ENCODE peak calls at places on chromosomes 7 and 10, in seven cellular contexts. A is heart right ventricle, F is astrocyte of the cerebellum, S is neural progenitor cell, N is mammary epithelial cell, H is heart left ventricle, Y is A549. G is an unnamed sample.

GRCh38 chr10:127990846-127991542 is 84.1 kb downstream of the PTPRE start:
- DNase-seq in A (no peak), Y (peak), S (no peak), F (peak), H (no peak), N (peak), G (peak)

GRCh38 chr7:1691601-1692499 is 21.8 kb downstream of the ELFN1 start:
- DNase-seq in Y (no peak), H (peak), A (peak), N (peak), S (no peak), F (peak), G (no peak)

GRCh38 chr7:50650057-50650664 is 85.0 kb upstream of the DDC start:
- DNase-seq in N (peak), S (no peak), H (no peak), F (no peak), Y (no peak), A (no peak), G (no peak)

GRCh38 chr10:43264324-43264986 is 2.4 kb downstream of the RASGEF1A start:
- DNase-seq in N (no peak), S (no peak), H (no peak), Y (no peak), F (no peak), A (no peak), G (no peak)

GRCh38 chr7:149625947-149626392 is 128.4 kb upstream of the ZNF746 start:
- DNase-seq in H (no peak), A (no peak), S (no peak), F (no peak), Y (no peak), N (peak), G (no peak)

GRCh38 chr10:26950934-26951333 is 90.2 kb upstream of the ABI1 start:
- DNase-seq in H (no peak), F (no peak), N (no peak), S (no peak), Y (no peak), A (no peak), G (no peak)

GRCh38 chr7:152076940-152077933 is 51.8 kb downstream of the GALNT11 start:
- DNase-seq in Y (no peak), S (no peak), A (peak), N (peak), F (no peak), H (no peak), G (no peak)

GRCh38 chr7:99312316-99313203 is 13.1 kb upstream of the ARPC1A start:
- DNase-seq in F (peak), A (peak), N (peak), S (peak), Y (peak), H (peak), G (peak)

GRCh38 chr10:44465430-44466115 is 80.7 kb upstream of the CXCL12 start:
- DNase-seq in A (no peak), F (no peak), Y (no peak), S (no peak), H (no peak), N (no peak), G (no peak)

GRCh38 chr10:112435013-112435619 is 11.6 kb downstream of the ZDHHC6 start:
- DNase-seq in A (no peak), H (no peak), N (peak), F (peak), Y (peak), S (peak), G (no peak)

GRCh38 chr10:15879058-15879457 is 18.8 kb upstream of the MINDY3 start:
- DNase-seq in H (no peak), S (peak), N (no peak), Y (peak), F (peak), A (no peak), G (no peak)

GRCh38 chr10:71981024-71981867 is 17.1 kb downstream of the CHST3 start:
- DNase-seq in Y (no peak), H (peak), S (peak), N (peak), A (no peak), F (no peak), G (no peak)

GRCh38 chr7:129665013-129665401 is 53.5 kb downstream of the NRF1 start:
- DNase-seq in A (no peak), Y (peak), S (peak), F (peak), N (peak), H (peak), G (peak)

GRCh38 chr10:48493083-48493871 is 111.6 kb downstream of the ARHGAP22 start:
- DNase-seq in A (no peak), Y (no peak), F (no peak), N (peak), H (peak), S (no peak), G (no peak)

GRCh38 chr10:103951942-103952341 is 15.0 kb upstream of the SLK start:
- DNase-seq in N (no peak), A (no peak), Y (no peak), F (no peak), S (peak), H (no peak), G (no peak)

GRCh38 chr10:77715081-77715480 is 77.5 kb upstream of the KCNMA1 start:
- DNase-seq in H (no peak), A (no peak), Y (peak), F (no peak), N (no peak), S (no peak), G (no peak)

GRCh38 chr10:21078410-21079329 is 181.6 kb upstream of the NEBL start:
- DNase-seq in Y (peak), F (peak), H (peak), N (peak), S (peak), A (peak), G (peak)

DNA sequence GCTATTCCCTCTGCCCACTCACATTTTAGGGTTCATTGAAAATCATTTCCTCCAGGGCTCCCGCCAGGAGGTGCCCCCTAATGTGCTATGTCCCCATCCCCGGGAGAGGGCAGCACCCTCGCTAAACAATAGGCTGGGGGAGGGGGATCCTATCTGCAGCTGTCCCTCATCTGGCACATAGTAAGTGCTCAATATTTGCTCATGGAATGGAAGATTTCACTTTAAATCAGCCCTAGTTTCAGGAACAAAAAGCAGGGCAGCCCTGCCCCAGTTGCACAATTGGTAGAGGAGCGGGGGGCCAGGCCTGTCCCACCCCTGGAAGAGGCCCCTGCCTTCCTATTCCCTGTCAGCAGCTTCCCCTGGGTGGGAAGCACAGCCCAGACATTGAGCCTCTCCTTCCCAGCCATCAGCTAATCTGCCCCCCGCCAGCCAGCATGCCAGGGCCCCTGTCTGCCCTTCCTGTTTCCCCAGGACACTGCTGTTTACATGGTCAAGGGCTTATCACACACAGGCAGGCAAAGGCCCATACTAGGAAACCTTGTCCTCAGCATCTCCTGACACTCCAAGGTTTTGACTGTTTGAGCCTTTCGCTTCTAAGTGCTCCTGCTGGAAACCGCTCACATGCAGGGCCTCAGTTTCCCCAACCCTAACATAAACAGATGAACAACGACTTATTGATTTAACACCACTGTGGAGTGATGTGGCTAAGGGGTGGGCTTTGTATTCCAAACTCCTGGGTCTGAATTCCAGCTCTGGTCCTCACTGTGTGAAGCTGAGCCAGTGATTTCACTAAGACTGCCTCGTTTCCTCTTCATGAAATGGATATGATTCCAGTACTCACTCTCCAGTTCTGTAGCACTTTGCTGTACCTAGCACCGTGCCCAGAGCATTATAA is 130.7 kb upstream of the ZMIZ1 start:
- DNase-seq in H (no peak), A (no peak), S (no peak), F (no peak), N (no peak), Y (no peak), G (no peak)
- TF ChIP-seq CTCF in H (no peak), A (no peak), S (no peak), F (peak), N (no peak), Y (peak), G (no peak)

GRCh38 chr10:86699125-86699524 is 30.8 kb downstream of the LDB3 start:
- DNase-seq in A (no peak), H (no peak), S (no peak), F (no peak), N (no peak), Y (no peak), G (no peak)

GRCh38 chr10:86699991-86700840 is 31.9 kb downstream of the LDB3 start:
- DNase-seq in H (no peak), F (no peak), S (no peak), A (no peak), Y (no peak), N (no peak), G (no peak)

GRCh38 chr10:86700851-86701617 is 32.7 kb downstream of the LDB3 start:
- DNase-seq in H (no peak), F (no peak), N (no peak), A (no peak), Y (no peak), S (no peak), G (no peak)

GRCh38 chr10:86699541-86699940 is 31.2 kb downstream of the LDB3 start:
- DNase-seq in N (no peak), Y (no peak), F (no peak), S (no peak), H (no peak), A (no peak), G (no peak)

DNA sequence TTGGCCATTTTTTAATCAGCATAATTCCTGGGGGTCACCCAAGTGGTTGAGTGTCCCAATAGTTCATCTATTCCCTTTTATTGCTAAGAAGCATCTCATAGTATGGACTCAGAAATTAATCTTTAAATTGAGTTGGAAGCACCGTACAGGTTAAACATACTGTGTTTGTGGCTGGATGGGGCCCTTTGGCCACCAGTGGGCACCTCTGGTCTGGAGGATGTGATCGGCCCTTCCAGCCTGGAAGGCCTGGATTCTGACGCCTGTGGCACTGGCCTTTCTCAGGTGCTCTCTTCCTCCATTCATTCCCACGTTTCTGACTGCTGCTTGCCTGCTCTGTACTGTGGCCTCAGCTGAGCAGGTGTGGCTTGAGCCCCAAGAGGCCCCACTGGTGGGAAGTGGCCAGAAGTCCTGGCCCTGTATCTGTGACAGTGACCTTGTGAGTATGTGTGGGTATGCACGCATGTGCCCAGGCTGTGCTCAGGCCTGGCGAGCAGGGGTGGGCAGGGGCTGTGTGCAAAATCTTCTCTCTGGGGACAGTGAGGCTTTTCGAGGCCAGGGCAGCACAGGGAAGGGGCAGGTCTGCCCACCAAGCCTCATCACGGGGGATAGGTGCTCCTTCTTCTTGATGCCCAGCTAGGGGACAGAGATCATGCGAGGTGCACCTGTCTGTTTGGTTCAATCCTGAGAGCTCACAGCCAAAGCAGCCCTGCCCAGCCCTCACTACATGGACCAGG is 30.1 kb downstream of the LDB3 start:
- DNase-seq in N (no peak), A (no peak), F (no peak), H (no peak), S (no peak), Y (no peak), G (no peak)
- TF ChIP-seq CTCF in N (no peak), A (no peak), F (no peak), H (no peak), S (peak), Y (peak), G (no peak)

DNA sequence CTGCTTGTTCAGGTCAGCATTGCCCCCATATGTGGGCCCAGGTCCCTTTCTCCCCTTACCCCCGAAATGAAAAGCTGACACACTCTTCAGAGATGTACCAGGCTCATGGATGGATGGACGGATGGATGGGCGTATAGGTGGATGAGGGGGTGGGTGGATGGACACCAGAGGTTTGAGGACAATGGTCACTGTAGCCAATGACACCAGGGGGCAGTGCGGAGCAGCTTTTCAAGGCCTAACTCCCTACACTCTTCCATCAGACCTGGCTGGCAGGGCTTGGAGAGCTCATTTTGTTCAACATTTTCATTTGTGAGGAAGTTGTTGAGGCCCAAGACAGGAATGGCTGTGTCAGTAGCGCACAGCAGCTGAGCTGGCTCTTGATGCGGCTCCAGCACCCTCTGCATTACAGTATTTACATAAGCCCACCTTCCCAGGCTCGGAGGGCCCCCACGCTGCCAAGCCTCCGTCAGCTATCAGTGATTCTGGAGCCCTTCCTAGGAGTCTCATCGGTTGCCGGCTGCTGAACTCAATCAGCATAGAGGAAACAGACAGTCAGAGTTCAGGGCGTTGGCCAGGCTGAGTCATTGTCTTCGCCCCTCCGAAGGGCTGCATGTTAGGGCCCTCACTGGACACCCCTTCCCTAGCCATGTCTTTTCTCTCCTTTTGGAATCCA is 11.6 kb upstream of the FFAR4 start:
- DNase-seq in S (peak), H (peak), Y (peak), A (peak), N (peak), F (peak), G (peak)
- TF ChIP-seq CTCF in S (peak), H (peak), Y (peak), A (peak), N (peak), F (peak), G (peak)

DNA sequence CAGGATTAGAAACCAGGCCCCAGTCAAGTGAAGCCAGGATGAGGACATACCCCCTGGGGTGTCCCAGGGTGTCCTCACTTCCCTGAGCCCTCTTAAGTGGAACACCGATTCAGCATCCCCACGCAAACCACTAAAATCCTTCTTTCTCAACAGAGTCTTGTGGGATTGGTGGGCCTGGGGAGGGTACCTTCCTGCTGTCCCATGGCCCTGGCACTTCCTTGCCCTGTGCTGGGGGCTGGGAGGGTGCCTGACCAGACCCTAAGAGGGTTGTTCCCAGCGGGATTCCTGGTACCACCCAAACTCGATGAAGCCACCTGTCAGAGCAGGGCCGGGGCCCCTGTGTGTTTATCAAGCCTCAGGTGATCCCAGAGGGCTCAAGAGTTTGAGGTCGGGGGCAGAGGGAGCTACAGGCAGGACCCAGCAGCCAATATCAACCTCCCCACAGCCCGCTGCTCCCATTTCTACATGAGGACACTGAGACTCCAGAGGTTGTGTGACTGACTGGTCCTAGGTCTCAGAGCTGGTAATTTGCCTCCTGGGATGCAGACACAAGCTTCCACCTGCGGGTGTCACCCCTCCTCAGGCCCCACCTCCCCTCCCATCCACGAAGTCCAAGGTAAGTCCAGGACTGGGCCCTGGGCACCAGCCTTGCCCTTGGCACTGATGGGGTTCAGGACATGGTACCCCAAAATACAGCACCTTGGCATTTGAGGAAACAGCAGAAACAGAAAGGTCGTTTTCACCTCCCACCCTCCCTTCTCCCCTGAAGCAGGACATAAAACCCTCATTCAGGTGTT is 31.4 kb downstream of the OAT start:
- DNase-seq in S (no peak), H (no peak), N (no peak), Y (peak), A (no peak), F (no peak), G (no peak)
- TF ChIP-seq CTCF in S (peak), H (no peak), N (peak), Y (no peak), A (no peak), F (peak), G (no peak)

GRCh38 chr7:100477871-100478248 is 1.2 kb downstream of the TSC22D4 start:
- DNase-seq in H (no peak), Y (no peak), N (no peak), S (no peak), A (no peak), F (no peak), G (no peak)

GRCh38 chr7:100476108-100476780 is 2.8 kb downstream of the TSC22D4 start:
- DNase-seq in H (no peak), S (no peak), N (no peak), Y (no peak), A (no peak), F (no peak), G (no peak)

GRCh38 chr7:100478966-100479660 is at the start of gene TSC22D4:
- DNase-seq in N (peak), S (peak), H (peak), Y (peak), A (peak), F (peak), G (peak)

GRCh38 chr7:100475549-100475948 is 3.5 kb downstream of the TSC22D4 start:
- DNase-seq in A (peak), N (no peak), F (no peak), H (peak), S (no peak), Y (no peak), G (no peak)

DNA sequence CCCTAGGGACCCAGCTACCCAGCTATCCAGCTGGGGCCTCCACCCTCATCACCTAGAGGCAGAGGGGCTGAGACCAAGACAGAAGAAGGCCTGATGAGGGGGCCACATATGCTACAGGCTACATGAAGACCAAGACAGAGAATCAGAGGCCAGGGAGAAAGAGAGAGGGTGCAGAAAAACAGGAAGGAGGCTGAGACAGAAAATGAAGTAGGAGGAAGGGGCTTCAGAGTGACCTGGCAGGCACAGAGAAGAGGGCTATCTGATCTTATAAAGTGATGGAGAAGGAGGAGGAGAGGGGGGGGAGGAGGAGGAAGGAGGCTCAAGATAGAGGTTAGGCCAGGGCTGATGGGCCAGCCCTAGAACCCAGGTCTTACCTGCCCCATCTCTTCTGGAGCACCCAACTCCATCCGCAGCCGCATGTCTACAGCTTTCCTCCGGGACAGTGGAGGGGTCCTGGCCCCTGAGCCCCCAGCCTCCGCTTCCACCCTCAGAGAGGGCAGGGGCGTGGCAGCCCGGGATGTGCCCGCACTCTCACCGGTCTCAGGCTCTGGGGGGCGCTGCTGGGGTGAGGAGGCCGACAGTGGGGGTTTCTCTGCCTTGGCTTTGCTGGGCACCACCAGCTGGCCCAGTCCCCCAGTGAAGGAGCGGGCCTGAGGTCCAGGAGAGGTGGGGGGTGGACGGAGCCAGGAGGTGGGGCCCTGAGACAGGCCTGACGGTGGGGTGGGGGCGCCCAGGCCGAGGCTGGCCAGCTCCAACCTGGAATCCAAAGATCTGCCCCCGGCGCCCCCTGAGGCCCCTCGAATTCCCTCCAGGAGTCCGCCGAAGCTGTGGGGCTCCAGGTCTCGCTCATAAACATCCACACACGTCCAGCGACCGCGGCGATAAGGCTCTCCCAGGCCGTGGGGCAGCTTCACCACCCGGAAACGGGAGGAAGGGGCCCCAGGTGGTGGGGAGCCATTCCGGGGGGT is 1.8 kb downstream of the TSC22D4 start:
- DNase-seq in A (no peak), H (peak), S (no peak), N (no peak), F (no peak), Y (no peak), G (no peak)
- TF ChIP-seq CTCF in A (no peak), H (no peak), S (peak), N (no peak), F (peak), Y (no peak), G (no peak)

DNA sequence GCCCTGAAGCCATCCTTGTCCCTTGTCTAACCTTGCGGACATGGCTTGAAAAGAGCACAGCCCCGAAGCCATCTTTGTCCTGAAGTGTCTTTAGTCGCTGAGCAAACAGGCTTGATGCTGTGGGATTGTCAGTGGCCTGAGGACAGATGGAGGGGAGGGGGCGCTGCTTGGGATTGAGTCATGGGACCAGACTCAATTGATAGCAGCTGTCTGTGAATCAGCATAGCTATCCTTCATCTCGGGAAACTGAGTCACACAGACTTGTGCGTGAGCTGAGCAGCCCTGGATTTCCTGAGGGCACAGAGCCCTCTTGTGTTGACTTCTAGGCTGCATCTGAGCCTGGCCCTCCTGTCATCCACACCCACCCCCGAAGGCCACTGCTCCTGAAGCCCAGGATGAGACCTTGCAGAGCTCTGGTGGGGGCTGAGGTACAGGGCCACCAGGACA is 14.4 kb downstream of the MYO1G start:
- DNase-seq in S (peak), N (no peak), A (no peak), F (no peak), Y (peak), H (no peak), G (no peak)
- TF ChIP-seq CTCF in S (peak), N (peak), A (no peak), F (peak), Y (peak), H (no peak), G (no peak)